ENCODE peak calls at places on chromosomes 11 and 22, in ten cellular contexts. F is NCI-H524 treated with DMSO at 0.1 percent for 48 hours; L is astrocyte of the hippocampus; O is psoas muscle; A is right lobe of liver; J is adipocyte; N is stimulated activated CD4-positive, alpha-beta T cell treated with anti-CD3 and anti-CD28 coated beads, Interleukin-2, amount 100 ng/mL, for 48 hours; P is RPMI7951; Z is dorsolateral prefrontal cortex; C is naive thymus-derived CD4-positive, alpha-beta T cell. U is an unnamed sample.

GRCh38 chr11:22671751-22672150 is 5.3 kb downstream of the GAS2 start:
- DNase-seq in F (no peak), L (peak; percentile 47), O (no peak), A (no peak), J (no peak), N (no peak), P (no peak), Z (no peak), C (no peak), U (no peak)

GRCh38 chr11:45538939-45539338 is 126.5 kb downstream of the CHST1 start:
- DNase-seq in F (no peak), L (no peak), O (no peak), A (no peak), J (no peak), N (no peak), P (no peak), Z (peak; percentile 23), C (no peak), U (no peak)

GRCh38 chr11:35567737-35568465 is 42.5 kb upstream of the PAMR1 start:
- DNase-seq in F (no peak), L (no peak), O (no peak), A (no peak), J (no peak), N (no peak), P (peak; percentile 21), Z (no peak), C (no peak), U (no peak)

GRCh38 chr11:114304969-114305368 is 8.8 kb downstream of the NNMT start:
- DNase-seq in F (no peak), L (no peak), O (no peak), A (no peak), J (no peak), N (no peak), P (no peak), Z (no peak), C (no peak), U (no peak)

GRCh38 chr11:62430350-62430749 is 11.5 kb downstream of the SCGB1A1 start:
- DNase-seq in F (no peak), L (no peak), O (no peak), A (no peak), J (no peak), N (no peak), P (no peak), Z (no peak), C (no peak), U (no peak)

GRCh38 chr11:61061081-61061826 is 41.0 kb upstream of the CD5 start:
- DNase-seq in F (no peak), L (peak; percentile 28), O (no peak), A (no peak), J (peak; percentile 10), N (peak; percentile 81), P (peak; percentile 45), Z (no peak), C (peak; percentile 55), U (no peak)

GRCh38 chr11:91243630-91244029 is 981.0 kb upstream of the FAT3 start:
- DNase-seq in F (no peak), L (no peak), O (no peak), A (no peak), J (peak; percentile 55), N (no peak), P (no peak), Z (no peak), C (no peak), U (no peak)

GRCh38 chr11:109086931-109087330 is 335.1 kb upstream of the C11orf87 start:
- DNase-seq in F (no peak), L (no peak), O (no peak), A (no peak), J (no peak), N (no peak), P (no peak), Z (no peak), C (no peak), U (no peak)

GRCh38 chr22:30286813-30287625 is 2.3 kb downstream of the CASTOR1 start:
- DNase-seq in F (no peak), L (peak; percentile 78), O (peak; percentile 82), A (peak; percentile 85), J (peak; percentile 62), N (peak; percentile 93), P (peak; percentile 48), Z (no peak), C (peak; percentile 79), U (peak; percentile 79)

GRCh38 chr22:27627444-27627833 is 174.1 kb downstream of the MN1 start:
- DNase-seq in F (no peak), L (no peak), O (no peak), A (no peak), J (no peak), N (no peak), P (peak; percentile 37), Z (no peak), C (no peak), U (no peak)

GRCh38 chr11:128726464-128727139 is 32.7 kb downstream of the FLI1 start:
- DNase-seq in F (no peak), L (no peak), O (no peak), A (peak; percentile 66), J (no peak), N (no peak), P (no peak), Z (no peak), C (peak; percentile 74), U (no peak)

GRCh38 chr22:28977481-28977971 is 84.1 kb downstream of the C22orf31 start:
- DNase-seq in F (no peak), L (peak; percentile 52), O (no peak), A (no peak), J (peak; percentile 10), N (no peak), P (peak; percentile 30), Z (no peak), C (no peak), U (no peak)

GRCh38 chr11:34437224-34437879 is 1.4 kb upstream of the CAT start:
- DNase-seq in F (no peak), L (no peak), O (no peak), A (no peak), J (no peak), N (no peak), P (no peak), Z (no peak), C (no peak), U (no peak)

U was measured in ovary.